ENCODE peak calls at places on chromosomes 4 and X, in five cellular contexts. J is WERI-Rb-1, G is tibial artery, T is GM23338, H is PC-9. S is an unnamed sample.

GRCh38 chr4:117533501-117533900 is 448.1 kb upstream of the TRAM1L1 start:
- DNase-seq in T (no peak), H (no peak), G (no peak), J (no peak), S (no peak)

GRCh38 chrX:41347186-41347585 is 13.2 kb downstream of the DDX3X start:
- DNase-seq in H (no peak), T (no peak), J (no peak), G (no peak), S (no peak)

GRCh38 chr4:113328514-113328913 is 279.1 kb downstream of the ANK2 start:
- DNase-seq in G (no peak), T (peak; percentile 86), J (peak; percentile 52), H (no peak), S (no peak)

GRCh38 chrX:48794340-48794920 is 7.4 kb upstream of the HDAC6 start:
- DNase-seq in T (no peak), H (no peak), G (no peak), J (no peak), S (no peak)

GRCh38 chr4:99998062-99998880 is 48.2 kb upstream of the H2AZ1 start:
- DNase-seq in H (no peak), J (no peak), T (peak; percentile 54), G (no peak), S (no peak)

GRCh38 chrX:9466115-9466495 is 1.2 kb downstream of the TBL1X start:
- DNase-seq in H (peak; percentile 8), G (peak; percentile 53), J (peak; percentile 16), T (peak; percentile 41), S (no peak)

GRCh38 chr4:153141238-153141637 is 63.0 kb upstream of the TRIM2 start:
- DNase-seq in G (no peak), J (no peak), H (no peak), T (no peak), S (no peak)

GRCh38 chr4:106687026-106687425 is 318.4 kb upstream of the GIMD1 start:
- DNase-seq in H (no peak), T (no peak), J (no peak), G (no peak), S (no peak)

GRCh38 chr4:24475756-24476155 is 108.6 kb downstream of the DHX15 start:
- DNase-seq in T (peak; percentile 55), H (no peak), J (peak; percentile 79), G (no peak), S (no peak)

GRCh38 chr4:103400405-103400804 is 202.3 kb upstream of the CENPE start:
- DNase-seq in H (no peak), J (no peak), G (no peak), T (no peak), S (no peak)

GRCh38 chrX:14915596-14915995 is 42.4 kb downstream of the MOSPD2 start:
- DNase-seq in T (no peak), H (no peak), J (no peak), G (no peak), S (no peak)

GRCh38 chr4:970046-970745 is 3.2 kb downstream of the DGKQ start:
- DNase-seq in J (no peak), T (no peak), G (no peak), H (no peak), S (no peak)

GRCh38 chr4:22667332-22667731 is 25.4 kb upstream of the GBA3 start:
- DNase-seq in T (no peak), J (no peak), G (peak; percentile 38), H (no peak), S (no peak)

GRCh38 chrX:46737041-46737440 is 21.9 kb downstream of the SLC9A7 start:
- DNase-seq in J (no peak), T (no peak), H (no peak), G (no peak), S (no peak)

GRCh38 chrX:150334100-150334499 is 29.0 kb upstream of the MAMLD1 start:
- DNase-seq in T (no peak), J (no peak), H (no peak), G (no peak), S (no peak)

GRCh38 chr4:122423246-122423645 is 33.3 kb downstream of the IL2 start:
- DNase-seq in H (no peak), G (no peak), J (no peak), T (no peak), S (no peak)

GRCh38 chr4:88854481-88854880 is 156.9 kb upstream of the NAP1L5 start:
- DNase-seq in G (no peak), H (no peak), J (no peak), T (no peak), S (no peak)

GRCh38 chrX:107429090-107429489 is 20.4 kb upstream of the FRMPD3 start:
- DNase-seq in T (peak; percentile 42), J (peak; percentile 53), H (peak; percentile 35), G (no peak), S (no peak)

GRCh38 chr4:85898236-85898635 is 423.3 kb downstream of the ARHGAP24 start:
- DNase-seq in H (no peak), T (no peak), J (no peak), G (no peak), S (no peak)

GRCh38 chr4:67762091-67762490 is 7.9 kb upstream of the GNRHR start:
- DNase-seq in J (no peak), T (no peak), G (no peak), H (no peak), S (no peak)

GRCh38 chr4:84063618-84064017 is 435.5 kb downstream of the NKX6-1 start:
- DNase-seq in J (peak; percentile 49), T (no peak), G (no peak), H (no peak), S (no peak)

GRCh38 chr4:102867278-102868152 is 1.3 kb upstream of the CISD2 start:
- DNase-seq in T (no peak), J (no peak), H (no peak), G (no peak), S (no peak)

GRCh38 chr4:5960197-5960880 is 57.9 kb downstream of the C4orf50 start:
- DNase-seq in G (no peak), J (no peak), T (no peak), H (no peak), S (no peak)
- H3K27ac ChIP-seq in G (no peak overlapping the region), J (no peak overlapping the region), T (no peak overlapping the region), H (no peak overlapping the region), S (no peak overlapping the region)

DNA sequence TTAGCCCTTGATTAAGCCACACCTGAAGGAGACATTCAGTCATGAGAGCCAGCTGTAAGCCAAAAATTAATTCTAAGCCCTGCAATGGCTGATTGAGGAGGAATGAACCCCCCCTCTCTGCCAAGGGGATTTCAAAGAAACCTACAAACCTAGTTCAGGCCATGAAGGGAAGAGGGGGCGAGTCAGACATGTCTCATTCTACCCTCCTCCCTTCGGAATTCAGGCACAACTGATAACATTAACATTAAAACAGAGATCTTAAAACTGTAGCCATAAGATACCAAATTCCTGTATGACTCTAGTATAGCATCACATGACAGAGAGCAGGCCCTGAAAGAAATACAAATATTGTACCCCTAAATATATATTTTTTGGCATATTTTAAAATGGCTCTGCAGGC is 40.4 kb upstream of the AFAP1 start:
- DNase-seq in H (no peak), J (no peak), T (no peak), G (no peak), S (no peak)
- H3K27ac ChIP-seq in H (peak overlapping the region; percentile 78), J (no peak overlapping the region), T (peak overlapping the region; percentile 86), G (no peak overlapping the region), S (peak overlapping the region; percentile 72)

DNA sequence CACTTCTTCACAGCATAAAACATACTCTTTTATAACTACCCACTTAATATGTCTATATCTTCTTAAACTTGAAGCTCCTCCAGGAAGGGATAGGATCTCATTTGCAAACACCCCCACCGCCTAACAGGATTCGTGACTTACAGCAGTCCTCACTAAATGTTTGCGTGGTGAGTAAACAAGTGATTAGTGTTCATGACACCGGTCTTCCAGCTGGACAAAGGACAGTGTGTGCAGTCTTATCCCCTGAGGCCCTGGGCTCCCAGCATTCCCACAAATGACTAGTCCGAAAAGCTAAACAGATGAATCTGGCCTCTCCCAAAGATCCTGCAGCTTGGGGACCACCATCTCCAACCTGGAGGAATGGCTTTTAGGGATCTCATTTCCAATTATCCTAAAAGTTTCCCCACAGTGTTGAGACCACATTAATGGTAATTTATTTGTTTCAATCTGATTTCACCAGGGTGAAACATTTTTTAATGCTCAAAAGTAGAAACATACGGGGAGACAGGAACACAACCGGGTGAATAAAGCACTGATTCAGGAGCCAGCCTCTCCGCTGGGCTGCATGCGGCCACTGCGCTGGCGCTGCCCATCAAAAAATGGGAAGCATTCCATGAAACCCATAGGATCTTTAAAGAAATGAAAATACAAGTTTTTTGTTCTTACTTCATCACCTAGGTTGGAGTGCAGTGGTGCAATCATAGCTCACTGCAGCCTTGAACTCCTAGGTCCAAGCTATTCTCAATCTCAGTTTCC is 69.2 kb downstream of the HADH start:
- DNase-seq in T (no peak), J (peak; percentile 21), G (no peak), H (peak; percentile 42), S (no peak)
- H3K27ac ChIP-seq in T (no peak overlapping the region), J (no peak overlapping the region), G (no peak overlapping the region), H (no peak overlapping the region), S (no peak overlapping the region)

GRCh38 chrX:39324233-39324632 is 523.0 kb downstream of the MID1IP1 start:
- DNase-seq in T (no peak), G (no peak), H (no peak), J (no peak), S (no peak)
- H3K27ac ChIP-seq in T (no peak overlapping the region), G (no peak overlapping the region), H (no peak overlapping the region), J (no peak overlapping the region), S (no peak overlapping the region)

GRCh38 chr4:54716478-54717065 is 58.8 kb downstream of the KIT start:
- DNase-seq in J (no peak), T (no peak), G (no peak), H (no peak), S (no peak)

GRCh38 chr4:54723220-54723619 is 65.5 kb downstream of the KIT start:
- DNase-seq in T (peak; percentile 10), G (no peak), H (no peak), J (no peak), S (no peak)

GRCh38 chr4:54719378-54719777 is 61.6 kb downstream of the KIT start:
- DNase-seq in G (no peak), H (no peak), T (no peak), J (no peak), S (no peak)

GRCh38 chr4:54714631-54715030 is 56.9 kb downstream of the KIT start:
- DNase-seq in G (no peak), J (no peak), H (no peak), T (no peak), S (no peak)

GRCh38 chr4:54717694-54718093 is 59.9 kb downstream of the KIT start:
- DNase-seq in G (no peak), J (no peak), T (no peak), H (no peak), S (no peak)
- H3K27ac ChIP-seq in G (no peak overlapping the region), J (no peak overlapping the region), T (no peak overlapping the region), H (no peak overlapping the region), S (no peak overlapping the region)

DNA sequence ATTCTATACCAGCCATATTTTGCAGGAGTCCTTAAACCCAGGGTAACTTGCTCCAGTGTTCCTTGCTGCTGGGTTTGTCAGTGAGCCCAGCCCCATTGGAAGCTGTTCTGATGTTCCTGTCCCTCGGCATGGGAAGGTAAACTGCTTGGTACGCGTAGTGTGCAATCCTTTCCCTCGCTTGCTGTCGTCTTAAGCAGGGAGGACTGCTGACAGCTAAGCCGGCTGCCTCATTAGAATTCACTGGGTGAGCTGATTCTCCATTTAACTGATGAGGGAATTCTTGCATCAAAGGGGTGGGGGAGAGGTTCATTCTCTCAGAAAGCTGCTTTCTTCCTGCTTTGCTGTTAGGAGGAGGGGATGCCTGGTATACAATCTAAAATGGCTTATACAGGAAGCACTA is 164.6 kb downstream of the MID1IP1 start:
- DNase-seq in T (peak; percentile 9), G (no peak), H (no peak), J (peak; percentile 37), S (no peak)
- H3K27ac ChIP-seq in T (no peak overlapping the region), G (no peak overlapping the region), H (no peak overlapping the region), J (no peak overlapping the region), S (no peak overlapping the region)

S was measured in Panc1.